ENCODE peak calls at places on chromosome 5, in four cellular contexts. One of them, this sample, is unnamed.

GRCh38 chr5:90134892-90135291 is 274.7 kb downstream of the CETN3 start:
- DNase-seq in GM12878: no peak
- DNase-seq in K562: no peak
- DNase-seq in HepG2: no peak
- DNase-seq in this sample: no peak

GRCh38 chr5:57488308-57488955 is 5.8 kb upstream of the ACTBL2 start:
- DNase-seq in GM12878: no peak
- DNase-seq in K562: peak; percentile 15
- DNase-seq in HepG2: no peak
- DNase-seq in this sample: no peak

GRCh38 chr5:83031391-83031790 is 45.8 kb downstream of the TMEM167A start:
- DNase-seq in GM12878: no peak
- DNase-seq in K562: no peak
- DNase-seq in HepG2: no peak
- DNase-seq in this sample: no peak

GRCh38 chr5:149271717-149272558 is at the start of gene AFAP1L1:
- DNase-seq in GM12878: no peak
- DNase-seq in K562: no peak
- DNase-seq in HepG2: peak; percentile 6
- DNase-seq in this sample: peak; percentile 53

GRCh38 chr5:17441351-17441750 is 56.7 kb upstream of the TAF11L2 start:
- DNase-seq in GM12878: no peak
- DNase-seq in K562: no peak
- DNase-seq in HepG2: no peak
- DNase-seq in this sample: no peak

GRCh38 chr5:132070460-132071337 is 2.9 kb upstream of the CSF2 start:
- DNase-seq in GM12878: no peak
- DNase-seq in K562: peak; percentile 68
- DNase-seq in HepG2: no peak
- DNase-seq in this sample: no peak

GRCh38 chr5:111934511-111934910 is 177.5 kb upstream of the NREP start:
- DNase-seq in GM12878: no peak
- DNase-seq in K562: no peak
- DNase-seq in HepG2: no peak
- DNase-seq in this sample: no peak

GRCh38 chr5:8500426-8500825 is 631.5 kb downstream of the MTRR start:
- DNase-seq in GM12878: no peak
- DNase-seq in K562: no peak
- DNase-seq in HepG2: no peak
- DNase-seq in this sample: no peak

GRCh38 chr5:166750376-166750775 is 1541.1 kb upstream of the WWC1 start:
- DNase-seq in GM12878: no peak
- DNase-seq in K562: no peak
- DNase-seq in HepG2: no peak
- DNase-seq in this sample: no peak

GRCh38 chr5:172529896-172530295 is 75.6 kb upstream of the SH3PXD2B start:
- DNase-seq in GM12878: no peak
- DNase-seq in K562: no peak
- DNase-seq in HepG2: no peak
- DNase-seq in this sample: no peak

GRCh38 chr5:94361832-94362754 is 256.3 kb downstream of the KIAA0825 start:
- DNase-seq in GM12878: no peak
- DNase-seq in K562: no peak
- DNase-seq in HepG2: no peak
- DNase-seq in this sample: no peak

GRCh38 chr5:108788142-108788541 is 40.4 kb downstream of the FER start:
- DNase-seq in GM12878: no peak
- DNase-seq in K562: no peak
- DNase-seq in HepG2: no peak
- DNase-seq in this sample: no peak

GRCh38 chr5:143836161-143836725 is 24.3 kb downstream of the HMHB1 start:
- DNase-seq in GM12878: no peak
- DNase-seq in K562: no peak
- DNase-seq in HepG2: no peak
- DNase-seq in this sample: no peak

GRCh38 chr5:963673-964531 is 44.7 kb upstream of the NKD2 start:
- DNase-seq in GM12878: no peak
- DNase-seq in K562: peak; percentile 85
- DNase-seq in HepG2: no peak
- DNase-seq in this sample: no peak

DNA sequence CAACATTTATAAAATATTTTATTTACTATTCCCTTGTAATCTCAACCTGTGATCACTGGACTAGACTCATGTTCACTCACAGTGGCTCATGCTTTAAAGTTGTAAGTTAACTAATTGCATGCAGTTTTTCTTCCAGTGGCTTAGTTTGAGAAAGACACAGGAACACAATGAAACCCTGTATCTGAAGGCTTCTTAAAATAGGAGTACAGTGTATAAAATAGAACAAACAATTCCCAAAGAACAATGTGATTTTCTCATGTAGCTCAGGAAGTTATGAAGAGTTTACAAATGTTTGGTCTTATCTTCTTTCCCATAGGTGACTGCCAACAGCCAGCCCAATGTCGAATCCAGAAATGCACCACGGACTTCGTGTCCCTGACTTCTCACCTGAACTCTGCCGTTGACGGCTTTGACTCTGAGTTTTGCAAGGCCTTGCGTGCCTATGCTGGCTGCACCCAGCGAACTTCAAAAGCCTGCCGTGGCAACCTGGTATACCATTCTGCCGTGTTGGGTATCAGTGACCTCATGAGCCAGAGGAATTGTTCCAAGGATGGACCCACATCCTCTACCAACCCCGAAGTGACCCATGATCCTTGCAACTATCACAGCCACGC is 5.9 kb downstream of the RGMB start:
- DNase-seq in GM12878: no peak
- DNase-seq in K562: no peak
- DNase-seq in HepG2: peak; percentile 87
- DNase-seq in this sample: no peak
- TF ChIP-seq TCF7 in GM12878: no peak
- TF ChIP-seq TCF7 in K562: no peak
- TF ChIP-seq TCF7 in HepG2: peak; percentile 65
- TF ChIP-seq TCF7 in this sample: no peak

GRCh38 chr5:137708062-137708461 is 27.8 kb downstream of the KLHL3 start:
- DNase-seq in GM12878: no peak
- DNase-seq in K562: no peak
- DNase-seq in HepG2: no peak
- DNase-seq in this sample: no peak

GRCh38 chr5:137710086-137710485 is 25.8 kb downstream of the KLHL3 start:
- DNase-seq in GM12878: no peak
- DNase-seq in K562: no peak
- DNase-seq in HepG2: no peak
- DNase-seq in this sample: no peak

GRCh38 chr5:137706841-137707240 is 29.0 kb downstream of the KLHL3 start:
- DNase-seq in GM12878: no peak
- DNase-seq in K562: no peak
- DNase-seq in HepG2: no peak
- DNase-seq in this sample: no peak

GRCh38 chr5:137712268-137712667 is 23.6 kb downstream of the KLHL3 start:
- DNase-seq in GM12878: no peak
- DNase-seq in K562: no peak
- DNase-seq in HepG2: no peak
- DNase-seq in this sample: no peak

DNA sequence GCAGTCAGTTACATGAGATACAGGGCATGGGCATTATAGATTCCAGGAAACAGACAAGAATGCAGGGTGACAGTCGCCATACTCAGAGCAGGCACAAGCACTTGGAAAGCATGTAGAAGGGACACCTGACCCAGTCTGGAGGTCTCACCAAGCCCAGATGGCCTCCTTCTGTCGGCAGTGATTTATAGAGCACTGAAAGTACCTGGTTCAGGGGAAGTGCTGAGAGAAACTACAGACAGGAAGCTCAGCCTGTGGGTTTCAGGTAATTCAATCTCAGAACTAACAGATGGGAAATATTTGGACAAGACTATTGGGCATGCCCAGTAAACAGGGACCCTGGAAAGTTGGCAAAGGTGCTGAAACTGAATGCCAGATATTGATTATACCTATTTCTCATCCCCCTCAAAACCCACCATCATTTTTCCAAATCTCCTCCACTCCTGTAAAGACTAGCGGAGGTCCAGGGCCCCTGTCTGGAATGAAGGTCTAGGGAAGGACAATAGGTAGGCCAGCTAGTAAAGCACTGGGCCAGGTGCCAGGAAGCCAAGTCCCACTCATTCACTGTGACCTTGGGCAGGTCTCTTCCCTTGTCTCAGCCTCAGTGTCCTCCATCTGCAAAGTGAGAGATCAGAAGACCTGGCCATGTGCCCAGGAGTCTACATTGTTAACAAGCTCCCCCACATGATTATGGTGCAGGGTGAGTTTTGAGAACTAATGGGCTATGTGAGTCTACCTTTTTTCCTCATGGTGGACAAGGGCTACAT is 26.9 kb downstream of the KLHL3 start:
- DNase-seq in GM12878: no peak
- DNase-seq in K562: no peak
- DNase-seq in HepG2: no peak
- DNase-seq in this sample: no peak
- TF ChIP-seq TCF7 in GM12878: no peak
- TF ChIP-seq TCF7 in K562: no peak
- TF ChIP-seq TCF7 in HepG2: no peak
- TF ChIP-seq TCF7 in this sample: no peak

DNA sequence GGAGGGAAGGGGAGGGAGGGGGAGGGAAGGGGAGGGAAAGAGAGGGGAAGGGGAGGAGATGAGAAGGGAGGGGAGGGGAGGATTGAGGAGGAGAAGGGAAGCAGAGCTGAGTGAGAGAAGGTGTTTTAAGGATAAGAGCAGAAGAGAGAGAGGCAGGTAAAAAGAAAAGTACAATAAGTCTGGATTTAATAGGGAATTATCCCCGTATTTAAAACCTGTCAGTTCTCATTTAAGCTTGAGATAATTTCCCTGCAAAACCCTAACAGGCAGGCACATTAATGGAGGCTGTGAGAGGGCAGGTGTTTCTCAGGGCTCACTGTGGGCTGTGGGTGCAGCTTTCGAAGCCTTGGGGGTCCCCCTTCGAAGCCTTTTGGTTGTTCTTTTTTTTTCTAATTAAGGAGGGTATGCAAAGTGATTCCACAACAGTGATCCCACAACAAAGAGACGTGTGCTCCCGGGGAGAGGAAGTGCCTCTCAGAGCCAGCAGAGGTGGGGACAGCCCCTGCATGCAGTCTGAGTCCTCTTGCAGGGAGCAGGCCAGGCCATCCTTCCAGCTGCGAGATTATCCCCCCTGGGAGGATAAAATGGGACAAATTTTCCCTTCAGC is 317.9 kb upstream of the IRX1 start:
- DNase-seq in GM12878: no peak
- DNase-seq in K562: no peak
- DNase-seq in HepG2: no peak
- DNase-seq in this sample: no peak
- TF ChIP-seq TCF7 in GM12878: no peak
- TF ChIP-seq TCF7 in K562: no peak
- TF ChIP-seq TCF7 in HepG2: no peak
- TF ChIP-seq TCF7 in this sample: no peak

GRCh38 chr5:147332643-147333042 is 97.8 kb downstream of the STK32A start:
- DNase-seq in GM12878: peak; percentile 32
- DNase-seq in K562: no peak
- DNase-seq in HepG2: no peak
- DNase-seq in this sample: no peak
- TF ChIP-seq TCF7 in GM12878: no peak
- TF ChIP-seq TCF7 in K562: no peak
- TF ChIP-seq TCF7 in HepG2: no peak
- TF ChIP-seq TCF7 in this sample: no peak

This sample was measured in WTC11.